ENCODE peak calls at places on chromosomes 2 and 18, in nine cellular contexts. X, S, Y, P, B, G, H, R and A are unnamed samples.
A peak's percentile ranks its signal among the peaks of the same experiment; 100 is the strongest.

GRCh38 chr18:33944493-33944892 is 280.2 kb downstream of the NOL4 start:
- DNase-seq in X (no peak), S (no peak), Y (no peak), P (no peak), B (no peak), G (no peak), H (no peak), R (no peak), A (no peak)

GRCh38 chr2:233480490-233481202 is 85.9 kb downstream of the USP40 start:
- DNase-seq in X (peak; percentile 18), S (no peak), Y (no peak), P (no peak), B (no peak), G (peak; percentile 93), H (peak; percentile 37), R (no peak), A (peak; percentile 18)

GRCh38 chr2:30226144-30227032 is 4.9 kb upstream of the LBH start:
- DNase-seq in X (peak; percentile 32), S (peak; percentile 39), Y (no peak), P (no peak), B (peak; percentile 6), G (no peak), H (no peak), R (peak; percentile 55), A (no peak)

GRCh38 chr2:219178377-219179175 is 501 bp downstream of the RETREG2 start:
- DNase-seq in X (peak; percentile 27), S (peak; percentile 67), Y (no peak), P (no peak), B (peak; percentile 32), G (no peak), H (no peak), R (peak; percentile 19), A (peak; percentile 46)

GRCh38 chr2:174771631-174772491 is 7.6 kb upstream of the CHRNA1 start:
- DNase-seq in X (peak; percentile 81), S (peak; percentile 84), Y (peak; percentile 73), P (peak; percentile 51), B (peak; percentile 85), G (peak; percentile 81), H (peak; percentile 53), R (peak; percentile 80), A (peak; percentile 90)

GRCh38 chr18:59621027-59621426 is 76.2 kb downstream of the CCBE1 start:
- DNase-seq in X (peak; percentile 53), S (no peak), Y (no peak), P (no peak), B (peak; percentile 51), G (no peak), H (no peak), R (peak; percentile 43), A (no peak)

GRCh38 chr2:84526562-84526961 is 10.3 kb downstream of the DNAH6 start:
- DNase-seq in X (no peak), S (peak; percentile 11), Y (no peak), P (no peak), B (peak; percentile 6), G (no peak), H (no peak), R (peak; percentile 9), A (no peak)

GRCh38 chr2:149125031-149125725 is 86.7 kb downstream of the LYPD6B start:
- DNase-seq in X (no peak), S (no peak), Y (no peak), P (no peak), B (no peak), G (no peak), H (peak; percentile 11), R (no peak), A (no peak)

GRCh38 chr2:134167015-134167414 is 86.9 kb upstream of the MGAT5 start:
- DNase-seq in X (peak; percentile 73), S (no peak), Y (no peak), P (no peak), B (peak; percentile 41), G (no peak), H (no peak), R (peak; percentile 15), A (no peak)

GRCh38 chr2:170369228-170369627 is 191.3 kb downstream of the MYO3B start:
- DNase-seq in X (no peak), S (no peak), Y (no peak), P (no peak), B (no peak), G (no peak), H (no peak), R (no peak), A (no peak)

GRCh38 chr2:81894451-81894990 is 1590.0 kb upstream of the LRRTM1 start:
- DNase-seq in X (peak; percentile 59), S (no peak), Y (no peak), P (no peak), B (no peak), G (no peak), H (no peak), R (no peak), A (no peak)

GRCh38 chr2:9629222-9630000 is 1.4 kb downstream of the YWHAQ start:
- DNase-seq in X (peak; percentile 64), S (peak; percentile 53), Y (peak; percentile 43), P (no peak), B (peak; percentile 72), G (no peak), H (no peak), R (peak; percentile 67), A (no peak)

GRCh38 chr2:11344956-11345671 is 678 bp upstream of the ROCK2 start:
- DNase-seq in X (peak; percentile 53), S (peak; percentile 85), Y (no peak), P (no peak), B (peak; percentile 69), G (peak; percentile 72), H (no peak), R (peak; percentile 89), A (peak; percentile 91)

GRCh38 chr2:113120861-113121260 is 6.5 kb upstream of the IL1RN start:
- DNase-seq in X (no peak), S (no peak), Y (no peak), P (no peak), B (no peak), G (no peak), H (no peak), R (no peak), A (no peak)

GRCh38 chr2:240303896-240304745 is 131.3 kb upstream of the GPC1 start:
- DNase-seq in X (no peak), S (no peak), Y (no peak), P (no peak), B (no peak), G (no peak), H (no peak), R (no peak), A (peak; percentile 8)

GRCh38 chr2:202965810-202966454 is 48.7 kb upstream of the NBEAL1 start:
- DNase-seq in X (peak; percentile 72), S (peak; percentile 3), Y (no peak), P (no peak), B (peak; percentile 81), G (no peak), H (no peak), R (peak; percentile 73), A (no peak)

GRCh38 chr18:48038636-48039035 is 108.2 kb upstream of the SMAD2 start:
- DNase-seq in X (no peak), S (no peak), Y (no peak), P (no peak), B (no peak), G (no peak), H (no peak), R (no peak), A (peak; percentile 84)

GRCh38 chr2:210667726-210668125 is 111.3 kb downstream of the CPS1 start:
- DNase-seq in X (no peak), S (peak; percentile 7), Y (no peak), P (no peak), B (no peak), G (no peak), H (no peak), R (no peak), A (no peak)

GRCh38 chr2:196601430-196602306 is 37.8 kb upstream of the CCDC150 start:
- DNase-seq in X (peak; percentile 98), S (peak; percentile 92), Y (peak; percentile 97), P (peak; percentile 28), B (peak; percentile 96), G (peak; percentile 48), H (no peak), R (peak; percentile 94), A (peak; percentile 47)

GRCh38 chr2:123366438-123366837 is 658.6 kb upstream of the CNTNAP5 start:
- DNase-seq in X (no peak), S (no peak), Y (no peak), P (no peak), B (no peak), G (no peak), H (no peak), R (no peak), A (no peak)

GRCh38 chr2:176582990-176583481 is 313.8 kb downstream of the MTX2 start:
- DNase-seq in X (peak; percentile 94), S (peak; percentile 73), Y (peak; percentile 55), P (no peak), B (peak; percentile 96), G (no peak), H (no peak), R (peak; percentile 92), A (no peak)

GRCh38 chr2:208172125-208172524 is 8.7 kb upstream of the CRYGA start:
- DNase-seq in X (no peak), S (no peak), Y (no peak), P (no peak), B (no peak), G (no peak), H (no peak), R (no peak), A (no peak)